ENCODE peak calls at places on chromosomes 6 and 20, in seven cellular contexts. N is breast epithelium, S is A549, R is Peyer's patch, I is right lobe of liver, L is prostate gland, B is heart left ventricle. Y is an unnamed sample.

GRCh38 chr20:10710995-10711775 is 37.4 kb upstream of the JAG1 start:
- DNase-seq in R (no peak), I (no peak), S (peak; percentile 94), B (no peak), N (no peak), L (no peak), Y (no peak)

GRCh38 chr6:109381007-109381746 is 1.1 kb downstream of the CD164 start:
- DNase-seq in S (no peak), R (no peak), L (no peak), I (no peak), B (no peak), N (no peak), Y (no peak)

GRCh38 chr20:33299111-33299603 is 16.1 kb downstream of the BPIFB1 start:
- DNase-seq in L (peak; percentile 17), R (peak; percentile 80), I (peak; percentile 72), B (peak; percentile 79), S (peak; percentile 54), N (peak; percentile 65), Y (peak; percentile 57)

GRCh38 chr6:165618241-165618640 is 44.8 kb downstream of the PDE10A start:
- DNase-seq in B (no peak), I (no peak), S (no peak), L (no peak), N (no peak), R (no peak), Y (no peak)

GRCh38 chr6:52910091-52910490 is 593 bp upstream of the GSTA3 start:
- DNase-seq in B (no peak), L (no peak), I (no peak), R (no peak), N (no peak), S (no peak), Y (no peak)

GRCh38 chr6:25774120-25774730 is 19.7 kb downstream of the SLC17A4 start:
- DNase-seq in B (no peak), I (no peak), R (no peak), N (no peak), L (no peak), S (no peak), Y (no peak)

GRCh38 chr6:158020811-158021210 is 39.1 kb downstream of the SYNJ2 start:
- DNase-seq in B (no peak), R (no peak), S (no peak), N (no peak), L (no peak), I (no peak), Y (no peak)

GRCh38 chr6:131638013-131638412 is 911 bp downstream of the ENPP3 start:
- DNase-seq in N (no peak), R (no peak), I (no peak), L (no peak), B (no peak), S (no peak), Y (no peak)

GRCh38 chr6:62371840-62372239 is 85.8 kb upstream of the KHDRBS2 start:
- DNase-seq in N (no peak), S (no peak), I (no peak), L (no peak), B (no peak), R (no peak), Y (no peak)

GRCh38 chr6:142735182-142735581 is 209.8 kb downstream of the HIVEP2 start:
- DNase-seq in B (no peak), I (no peak), L (no peak), N (no peak), R (no peak), S (no peak), Y (no peak)

GRCh38 chr6:16206595-16207037 is 31.8 kb upstream of the GMPR start:
- DNase-seq in N (no peak), I (no peak), B (no peak), L (peak; percentile 64), S (peak; percentile 49), R (peak; percentile 74), Y (peak; percentile 64)

GRCh38 chr20:61300741-61301140 is 48.7 kb downstream of the CDH4 start:
- DNase-seq in L (no peak), I (no peak), N (no peak), B (no peak), S (no peak), R (no peak), Y (no peak)

GRCh38 chr20:4120921-4121321 is 105.6 kb upstream of the RNF24 start:
- DNase-seq in L (no peak), I (no peak), S (no peak), B (no peak), R (no peak), N (no peak), Y (no peak)

GRCh38 chr20:58361549-58361948 is 27.5 kb upstream of the VAPB start:
- DNase-seq in N (no peak), I (no peak), S (no peak), R (no peak), B (no peak), L (no peak), Y (no peak)

DNA sequence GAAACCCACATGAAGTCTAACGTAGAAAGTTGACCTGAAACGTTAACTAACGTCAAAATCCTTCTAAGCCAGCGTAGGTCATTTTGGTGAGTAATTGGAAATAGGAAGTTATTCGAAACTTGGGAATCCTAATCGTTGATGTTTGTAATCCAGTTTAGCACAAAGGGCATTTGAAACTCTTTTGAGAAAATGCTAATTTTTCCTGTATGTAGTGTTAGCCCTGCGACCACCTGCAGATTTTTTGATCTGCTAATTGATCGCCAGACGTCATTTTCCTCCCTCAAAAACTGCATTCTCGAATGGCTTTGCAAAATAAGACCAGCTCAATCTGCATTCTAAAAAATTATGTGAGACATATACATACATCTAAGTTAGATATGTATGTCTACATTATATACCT is 2.7 kb downstream of the SALL4 start:
- DNase-seq in N (no peak), R (no peak), I (no peak), L (no peak), B (no peak), S (no peak), Y (no peak)
- H3K4me3 ChIP-seq in N (no peak overlapping the region), R (no peak overlapping the region), I (no peak overlapping the region), L (no peak overlapping the region), B (no peak overlapping the region), S (no peak overlapping the region), Y (no peak overlapping the region)

DNA sequence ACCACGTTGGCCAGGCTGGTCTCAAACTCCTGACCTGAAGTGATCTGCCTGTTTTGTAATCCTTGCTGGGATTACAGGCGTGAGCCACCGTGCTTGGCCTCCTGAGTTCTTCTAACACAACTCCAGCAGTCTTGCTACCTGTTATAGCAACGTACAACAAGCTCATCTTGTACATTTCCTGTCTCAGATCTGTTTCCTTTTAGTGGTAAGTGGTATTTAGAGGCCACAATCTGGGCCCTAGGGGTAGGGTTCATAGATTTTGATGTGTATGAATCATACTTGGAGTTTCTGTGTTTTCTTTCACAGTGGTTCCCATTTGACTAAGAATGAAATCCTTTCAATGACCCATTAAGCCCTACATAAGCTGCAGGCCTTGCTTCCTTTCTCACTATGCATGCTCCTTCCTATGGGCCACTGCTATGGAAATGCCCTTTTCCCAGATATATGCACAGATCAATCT is 27.1 kb upstream of the SYNCRIP start:
- DNase-seq in I (no peak), B (no peak), S (no peak), N (no peak), R (no peak), L (no peak), Y (no peak)
- TF ChIP-seq POLR2A in I (no peak), B (no peak), S (no peak), N (no peak), R (no peak), L (no peak), Y (no peak)

GRCh38 chr6:82712826-82713225 is 349.2 kb downstream of the TPBG start:
- DNase-seq in S (no peak), N (no peak), B (no peak), L (no peak), I (no peak), R (no peak), Y (no peak)

GRCh38 chr6:82711992-82712788 is 348.6 kb downstream of the TPBG start:
- DNase-seq in N (no peak), L (no peak), R (no peak), B (no peak), S (no peak), I (no peak), Y (no peak)

GRCh38 chr6:82705579-82705978 is 342.0 kb downstream of the TPBG start:
- DNase-seq in B (no peak), I (no peak), R (no peak), L (no peak), S (no peak), N (no peak), Y (no peak)

GRCh38 chr6:82711105-82711829 is 347.6 kb downstream of the TPBG start:
- DNase-seq in R (no peak), S (no peak), N (no peak), L (no peak), B (no peak), I (no peak), Y (no peak)
- H3K4me3 ChIP-seq in R (no peak overlapping the region), S (no peak overlapping the region), N (no peak overlapping the region), L (no peak overlapping the region), B (no peak overlapping the region), I (no peak overlapping the region), Y (no peak overlapping the region)

GRCh38 chr6:41716516-41717446 is 18.6 kb downstream of the TFEB start:
- DNase-seq in R (no peak), S (no peak), I (peak; percentile 22), L (no peak), B (no peak), N (no peak), Y (peak; percentile 10)
- TF ChIP-seq POLR2A in R (no peak), S (no peak), I (no peak), L (no peak), B (no peak), N (no peak), Y (no peak)

DNA sequence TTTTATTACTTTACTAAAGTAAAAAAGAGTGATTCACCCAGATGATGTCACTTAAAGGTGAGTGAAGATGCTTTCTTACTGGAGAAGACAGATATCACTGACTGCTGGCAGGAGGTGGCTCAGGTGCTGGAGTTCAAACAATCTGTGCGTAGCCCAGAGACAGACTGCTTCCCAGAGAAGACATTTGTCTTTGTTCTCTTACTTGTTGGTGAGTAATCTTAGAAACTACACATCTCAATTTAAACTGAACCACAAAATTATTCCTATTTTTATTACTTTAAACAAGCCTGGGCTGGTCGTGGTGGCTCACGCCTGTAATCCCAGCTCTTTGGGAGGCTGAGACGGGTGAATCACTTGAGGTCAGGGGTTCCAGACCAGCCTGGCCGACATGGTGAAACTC is 92.2 kb downstream of the CEP162 start:
- DNase-seq in S (no peak), I (no peak), B (no peak), L (no peak), N (no peak), R (no peak), Y (no peak)
- H3K4me3 ChIP-seq in S (no peak overlapping the region), I (no peak overlapping the region), B (no peak overlapping the region), L (no peak overlapping the region), N (no peak overlapping the region), R (no peak overlapping the region), Y (no peak overlapping the region)